ENCODE peak calls at places on chromosomes 4 and X, in nine cellular contexts. G, Y, M, L, F, P, C, W and D are unnamed samples.
A peak's percentile ranks its signal among the peaks of the same experiment; 100 is the strongest.

GRCh38 chrX:129945131-129945530 is 37.3 kb upstream of the BCORL1 start:
- DNase-seq in W (no peak), L (no peak), P (no peak), G (no peak), C (no peak), F (no peak), Y (no peak), M (no peak), D (no peak)

GRCh38 chr4:39514888-39515401 is 12.3 kb downstream of the UGDH start:
- DNase-seq in F (no peak), Y (no peak), L (no peak), W (peak; percentile 57), C (no peak), P (no peak), M (no peak), G (no peak), D (no peak)

GRCh38 chr4:122963222-122963621 is 40.8 kb upstream of the NUDT6 start:
- DNase-seq in G (no peak), C (no peak), F (no peak), L (no peak), M (no peak), Y (no peak), W (no peak), P (no peak), D (no peak)

GRCh38 chr4:1770791-1771231 is 22.3 kb upstream of the FGFR3 start:
- DNase-seq in C (no peak), F (no peak), P (no peak), Y (no peak), L (no peak), G (no peak), W (no peak), M (no peak), D (no peak)

GRCh38 chr4:36551697-36552214 is 270.3 kb downstream of the DTHD1 start:
- DNase-seq in C (no peak), P (no peak), W (no peak), G (no peak), Y (no peak), M (no peak), F (no peak), L (no peak), D (no peak)

GRCh38 chrX:69285401-69285871 is 120.2 kb upstream of the PJA1 start:
- DNase-seq in Y (no peak), M (no peak), C (peak; percentile 21), P (peak; percentile 32), L (no peak), W (no peak), F (no peak), G (peak; percentile 82), D (no peak)

GRCh38 chr4:109576462-109576861 is 16.4 kb downstream of the MCUB start:
- DNase-seq in G (no peak), L (no peak), P (no peak), C (no peak), M (no peak), W (no peak), Y (no peak), F (no peak), D (no peak)

GRCh38 chr4:182065255-182065654 is 177.9 kb upstream of the TENM3 start:
- DNase-seq in C (no peak), M (no peak), F (no peak), G (no peak), W (no peak), Y (no peak), P (no peak), L (no peak), D (no peak)

GRCh38 chr4:164871673-164872072 is 5.3 kb upstream of the APELA start:
- DNase-seq in P (no peak), W (no peak), F (no peak), G (no peak), M (no peak), L (no peak), C (no peak), Y (no peak), D (no peak)

GRCh38 chrX:148723551-148723950 is 223.1 kb downstream of the AFF2 start:
- DNase-seq in W (no peak), Y (no peak), C (no peak), F (no peak), L (no peak), P (no peak), G (no peak), M (no peak), D (no peak)

GRCh38 chrX:68838571-68838910 is 9.7 kb downstream of the EFNB1 start:
- DNase-seq in W (no peak), L (no peak), M (no peak), F (no peak), Y (no peak), P (no peak), G (no peak), C (no peak), D (no peak)